ENCODE peak calls at places on chromosomes 7 and 10, in eight cellular contexts. H, P, D, S, M, X, R and E are unnamed samples.

GRCh38 chr7:33744293-33744692 is 161.0 kb upstream of the BMPER start:
- DNase-seq in M (no peak), D (peak; percentile 14), P (no peak), H (peak; percentile 11), R (no peak), S (no peak), X (no peak), E (no peak)

GRCh38 chr7:37960483-37960882 is 40.0 kb downstream of the EPDR1 start:
- DNase-seq in P (no peak), D (no peak), S (no peak), M (no peak), X (no peak), H (no peak), R (no peak), E (no peak)

GRCh38 chr10:11153245-11153644 is 135.6 kb downstream of the CELF2 start:
- DNase-seq in P (no peak), R (no peak), H (no peak), D (no peak), S (no peak), M (no peak), X (no peak), E (no peak)

GRCh38 chr7:28882896-28883470 is 75.1 kb downstream of the TRIL start:
- DNase-seq in H (no peak), M (no peak), S (no peak), R (no peak), X (no peak), P (no peak), D (no peak), E (no peak)

GRCh38 chr7:28037220-28038010 is 143.2 kb downstream of the JAZF1 start:
- DNase-seq in X (no peak), M (no peak), P (peak; percentile 67), S (no peak), D (peak; percentile 98), R (no peak), H (no peak), E (no peak)

GRCh38 chr10:112732277-112732891 is 217.7 kb upstream of the TCF7L2 start:
- DNase-seq in H (no peak), D (no peak), M (no peak), S (no peak), P (no peak), R (no peak), X (peak; percentile 57), E (no peak)

GRCh38 chr10:12729885-12730284 is 271.6 kb downstream of the CCDC3 start:
- DNase-seq in D (no peak), P (no peak), X (no peak), M (no peak), H (no peak), S (no peak), R (no peak), E (no peak)

GRCh38 chr10:132449826-132450211 is 52.8 kb downstream of the PWWP2B start:
- DNase-seq in S (peak; percentile 49), M (peak; percentile 51), D (no peak), H (no peak), R (no peak), X (no peak), P (no peak), E (no peak)

DNA sequence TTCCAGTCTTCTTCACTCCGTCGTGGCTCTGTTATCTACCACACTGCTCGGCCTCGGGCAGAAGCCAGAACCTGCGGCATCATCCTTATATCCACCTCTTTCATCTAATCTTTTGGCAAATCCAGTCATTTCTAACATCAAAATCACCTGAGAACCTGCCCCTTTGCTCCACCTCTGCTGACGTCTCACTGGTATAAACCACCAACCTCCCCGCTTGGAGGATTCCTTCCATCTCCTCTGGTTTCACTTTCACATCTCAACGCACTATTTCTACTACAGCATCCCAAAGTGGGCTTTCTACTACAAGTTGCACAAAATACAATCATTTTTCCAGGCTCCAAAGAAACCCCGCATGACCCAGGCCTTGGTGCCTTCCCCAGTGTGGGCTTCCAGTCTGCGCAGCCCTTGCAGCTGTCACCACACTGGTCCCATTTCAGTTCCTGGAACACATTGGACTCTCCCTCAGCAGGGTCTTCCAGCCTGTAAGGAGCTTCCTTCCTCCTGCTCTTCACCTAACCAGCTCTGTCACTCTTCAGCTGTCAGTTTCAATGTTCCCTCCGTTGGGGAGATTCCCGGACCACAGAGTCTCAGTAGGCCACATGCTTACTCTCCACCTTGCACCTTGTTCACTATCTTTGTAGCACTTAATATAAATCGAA is 85.0 kb downstream of the PRKCQ start:
- DNase-seq in X (no peak), P (no peak), S (no peak), H (peak; percentile 61), D (no peak), R (no peak), M (no peak), E (peak; percentile 72)
- H3K27ac ChIP-seq in X (no peak overlapping the region), P (no peak overlapping the region), S (no peak overlapping the region), H (peak overlapping the region; percentile 76), D (no peak overlapping the region), R (no peak overlapping the region), M (peak overlapping the region; percentile 63), E (peak overlapping the region; percentile 87)

DNA sequence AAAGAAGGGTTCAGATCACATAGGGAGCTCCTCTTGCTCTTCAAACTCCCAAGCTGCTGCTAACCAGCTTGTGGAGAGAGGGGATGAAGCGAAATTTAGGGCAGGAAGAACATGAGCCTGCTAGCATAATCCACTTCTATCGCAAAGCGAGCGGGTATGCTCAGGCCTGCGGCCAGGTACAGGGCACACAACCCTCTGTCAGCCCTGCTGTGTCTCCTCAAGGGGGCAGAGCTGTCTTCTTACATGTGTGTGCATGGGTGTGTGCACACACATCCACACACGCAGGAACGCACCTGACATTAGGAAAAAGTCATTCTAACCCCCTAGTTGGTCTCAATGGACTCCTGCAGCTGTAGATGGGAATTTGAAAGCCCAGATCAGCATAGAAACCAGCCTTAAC is 80.2 kb downstream of the PPP1R3C start:
- DNase-seq in P (no peak), D (peak; percentile 18), R (no peak), S (no peak), X (no peak), M (no peak), H (no peak), E (no peak)
- H3K4me3 ChIP-seq in P (no peak overlapping the region), D (no peak overlapping the region), R (no peak overlapping the region), S (peak overlapping the region; percentile 30), X (no peak overlapping the region), M (no peak overlapping the region), H (no peak overlapping the region), E (no peak overlapping the region)

DNA sequence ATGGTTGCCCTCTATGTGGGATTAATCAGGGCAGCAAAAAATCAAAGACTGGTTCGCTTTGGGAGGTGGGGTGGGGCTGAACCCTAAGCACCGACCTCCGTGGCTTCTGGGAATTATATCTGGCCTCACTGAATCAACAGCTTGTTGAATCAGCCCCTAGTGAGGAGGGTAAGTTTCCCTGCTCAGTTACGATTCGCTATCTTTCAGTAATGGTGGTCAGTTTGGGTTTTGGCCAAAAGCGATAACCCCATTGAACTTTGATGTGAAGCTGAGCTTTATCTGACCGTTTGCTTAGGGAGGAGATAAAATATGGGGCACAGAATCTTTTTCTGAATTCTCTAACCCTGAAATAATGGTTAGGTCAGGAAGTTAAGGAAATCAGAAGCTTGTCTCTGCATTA is 16.6 kb upstream of the ARPC1A start:
- DNase-seq in R (no peak), X (no peak), P (no peak), D (no peak), S (no peak), H (no peak), M (no peak), E (no peak)
- H3K27ac ChIP-seq in R (no peak overlapping the region), X (no peak overlapping the region), P (no peak overlapping the region), D (no peak overlapping the region), S (no peak overlapping the region), H (no peak overlapping the region), M (no peak overlapping the region), E (no peak overlapping the region)

GRCh38 chr7:974172-974571 is 1.2 kb downstream of the COX19 start:
- DNase-seq in P (no peak), S (no peak), H (no peak), R (no peak), D (no peak), X (no peak), M (no peak), E (no peak)

GRCh38 chr7:976901-977325 is 1.6 kb upstream of the COX19 start:
- DNase-seq in S (no peak), H (no peak), M (peak; percentile 76), P (no peak), R (no peak), D (no peak), X (no peak), E (no peak)

GRCh38 chr7:974820-975681 is at the start of gene COX19:
- DNase-seq in R (peak; percentile 67), S (peak; percentile 94), H (peak; percentile 92), D (peak; percentile 87), X (peak; percentile 79), M (peak; percentile 95), P (peak; percentile 68), E (peak; percentile 94)

GRCh38 chr7:977326-978048 is 2.1 kb upstream of the COX19 start:
- DNase-seq in M (peak; percentile 88), D (peak; percentile 46), H (no peak), S (no peak), R (no peak), P (peak; percentile 36), X (no peak), E (no peak)

DNA sequence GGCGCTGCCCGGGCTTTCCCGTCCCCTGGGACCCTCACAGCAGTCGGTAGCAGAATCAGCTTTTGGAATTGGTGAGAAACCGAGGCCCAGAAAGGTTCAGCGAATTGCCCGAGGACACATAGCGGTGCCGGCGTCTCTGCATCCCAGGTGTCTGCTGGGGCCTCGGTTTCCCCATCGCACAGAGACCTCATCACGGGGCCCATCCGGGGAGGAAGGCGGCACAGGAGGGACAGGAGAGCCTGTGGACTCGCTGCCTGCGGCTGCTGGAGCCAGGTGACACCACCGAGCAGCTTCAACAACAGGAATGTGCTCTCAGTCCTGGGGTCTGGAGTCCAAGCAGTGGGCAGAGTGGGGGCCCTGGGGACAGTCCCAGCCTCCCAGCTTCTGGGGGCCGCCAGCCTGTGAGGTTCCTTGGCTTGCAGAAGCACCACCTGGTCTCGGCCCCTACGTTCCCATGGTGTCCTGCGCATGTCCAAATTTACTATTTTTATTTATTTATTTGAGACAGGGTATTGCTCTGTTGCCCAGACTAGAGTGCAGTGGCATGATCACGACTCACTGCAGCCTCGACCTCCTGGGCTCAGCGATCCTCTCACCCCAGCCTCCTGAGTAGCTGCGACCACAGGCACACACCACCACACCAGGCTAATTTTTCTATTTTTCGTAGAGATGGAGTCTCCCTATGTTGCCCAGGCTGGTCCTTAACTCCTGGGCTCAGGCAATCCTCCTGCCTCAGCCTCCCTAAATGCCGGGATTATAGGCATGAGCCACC is 539 bp upstream of the COX19 start:
- DNase-seq in H (no peak), M (no peak), R (no peak), P (no peak), D (no peak), S (no peak), X (no peak), E (no peak)
- H3K4me3 ChIP-seq in H (peak overlapping the region; percentile 79), M (peak overlapping the region; percentile 96), R (peak overlapping the region; percentile 80), P (peak overlapping the region; percentile 77), D (peak overlapping the region; percentile 66), S (peak overlapping the region; percentile 95), X (peak overlapping the region; percentile 72), E (no peak overlapping the region)